ENCODE peak calls at places on chromosomes 5 and 9, in eight cellular contexts. L is DND-41, K is brain microvascular endothelial cell, M is GM23338, R is gastrocnemius medialis, C is thoracic aorta, V is HCT116, N is OCI-LY7. P is an unnamed sample. For H3K36me3, the result is how much of the 10 kb centered on the place peaks cover.

GRCh38 chr5:73234156-73234555 is 61.2 kb downstream of the TMEM174 start:
- DNase-seq in C (no peak), R (no peak), V (no peak), N (no peak), M (peak), K (no peak), L (no peak), P (peak)

GRCh38 chr9:135714242-135715055 is 12.5 kb downstream of the KCNT1 start:
- DNase-seq in L (no peak), R (no peak), K (no peak), M (peak), N (no peak), V (no peak), C (no peak), P (peak)

GRCh38 chr9:86764230-86765039 is 182.9 kb downstream of the GAS1 start:
- DNase-seq in R (no peak), K (no peak), C (no peak), L (no peak), N (no peak), V (no peak), M (no peak), P (no peak)

GRCh38 chr9:114906922-114907571 is 23.3 kb downstream of the TNFSF8 start:
- DNase-seq in L (peak), K (no peak), M (peak), R (no peak), V (peak), C (no peak), N (no peak), P (peak)

GRCh38 chr5:16891043-16891442 is 45.0 kb downstream of the MYO10 start:
- DNase-seq in N (no peak), M (no peak), L (no peak), V (no peak), C (no peak), K (no peak), R (no peak), P (no peak)

GRCh38 chr5:159933531-159934485 is 17.5 kb downstream of the ADRA1B start:
- DNase-seq in K (no peak), N (no peak), M (no peak), V (no peak), R (no peak), L (peak), C (no peak), P (peak)

GRCh38 chr5:59829389-59829788 is 64.1 kb downstream of the PDE4D start:
- DNase-seq in M (no peak), K (peak), R (no peak), V (no peak), L (no peak), C (no peak), N (no peak), P (no peak)

GRCh38 chr5:164230341-164230740 is 724.9 kb downstream of the MAT2B start:
- DNase-seq in C (no peak), R (no peak), M (no peak), N (no peak), V (no peak), K (no peak), L (no peak), P (no peak)

GRCh38 chr5:112475747-112476435 is 56.8 kb upstream of the EPB41L4A start:
- DNase-seq in L (no peak), N (no peak), C (no peak), K (no peak), M (no peak), R (no peak), V (no peak), P (no peak)

GRCh38 chr9:4739587-4740372 is 1.2 kb downstream of the AK3 start:
- DNase-seq in R (peak), V (no peak), L (no peak), M (peak), N (peak), C (no peak), K (no peak), P (peak)

GRCh38 chr5:126912607-126913006 is 117.8 kb downstream of the MARCHF3 start:
- DNase-seq in M (no peak), L (no peak), K (no peak), V (no peak), C (no peak), N (no peak), R (no peak), P (no peak)

GRCh38 chr9:133730994-133731715 is 7.0 kb downstream of the SARDH start:
- DNase-seq in R (no peak), V (no peak), N (no peak), C (no peak), M (no peak), L (no peak), K (no peak), P (no peak)

DNA sequence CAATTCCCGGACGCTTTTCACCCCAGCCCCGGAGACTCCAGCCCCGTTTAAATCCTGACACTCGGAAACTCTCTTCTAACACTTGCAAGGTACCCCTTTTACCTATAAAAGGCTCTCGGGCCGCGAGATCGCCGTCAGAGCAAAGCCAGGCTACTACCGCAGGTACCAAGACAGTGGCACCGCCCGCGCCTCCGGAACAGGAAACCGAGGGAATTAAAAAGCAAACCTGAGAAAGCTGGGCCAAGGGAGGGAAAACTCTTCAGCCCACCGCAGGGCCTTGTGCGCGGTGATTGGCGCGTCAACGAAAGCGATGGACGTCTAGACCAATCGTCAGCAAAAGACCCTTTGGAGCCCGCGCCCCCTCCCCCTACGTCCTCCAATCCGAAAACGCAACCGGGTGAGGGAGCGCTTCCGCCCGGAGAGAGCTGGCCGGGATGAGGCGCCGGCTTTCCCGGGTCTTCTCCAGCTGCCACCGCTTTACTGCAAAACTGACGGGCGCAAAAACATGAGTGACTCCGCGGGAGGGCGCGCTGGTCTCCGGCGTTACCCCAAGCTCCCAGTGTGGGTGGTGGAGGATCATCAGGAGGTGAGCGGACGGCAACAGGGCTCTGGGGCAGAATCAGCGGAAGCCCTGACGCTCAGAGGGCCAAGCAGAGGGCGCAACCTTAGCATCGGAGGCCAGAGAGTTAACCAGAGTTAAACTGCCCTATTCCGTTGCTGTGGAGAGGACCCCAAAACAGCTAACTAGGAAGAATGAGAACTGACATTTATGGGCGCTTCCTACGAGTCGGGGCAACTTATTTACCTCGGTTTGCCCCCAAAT is at the start of the genes C5orf22 and DROSHA:
- DNase-seq in N (peak), V (peak), K (peak), R (peak), M (peak), L (peak), C (peak), P (peak)
- H3K36me3 ChIP-seq in N (half or more), V (under half), K (under half), R (under half), M (under half), L (half or more), C (under half), P (half or more)

DNA sequence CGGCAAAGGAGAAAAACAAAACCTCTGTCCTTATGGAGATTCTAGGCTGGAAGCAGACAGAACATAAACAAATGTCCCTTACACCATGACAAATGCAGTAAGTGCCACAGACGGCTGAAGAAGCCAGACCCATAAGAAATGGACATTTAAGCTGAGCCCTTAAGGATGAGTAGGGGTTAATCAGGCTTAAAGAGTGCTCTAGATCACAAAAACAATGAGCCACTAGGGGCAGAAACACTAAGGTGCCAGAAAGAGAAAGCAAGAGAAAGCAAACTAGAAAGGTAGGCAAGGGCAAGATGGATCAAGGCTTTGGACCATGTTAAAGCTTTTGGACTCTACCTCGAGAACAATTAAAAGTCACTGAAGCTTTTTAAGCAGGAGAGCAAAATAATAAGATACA is 326.9 kb upstream of the WWC1 start:
- DNase-seq in M (peak), C (no peak), N (no peak), V (no peak), K (no peak), L (no peak), R (no peak), P (no peak)
- TF ChIP-seq CTCF in M (peak), C (no peak), N (no peak), V (peak), K (peak), L (no peak), R (no peak), P (peak)

GRCh38 chr5:1207555-1207954 is 6.2 kb downstream of the SLC6A19 start:
- DNase-seq in K (no peak), N (no peak), M (no peak), R (no peak), L (no peak), C (no peak), V (no peak), P (no peak)
- H3K4me3 ChIP-seq in K (no peak), N (no peak), M (no peak), R (no peak), L (no peak), C (no peak), V (no peak), P (no peak)

DNA sequence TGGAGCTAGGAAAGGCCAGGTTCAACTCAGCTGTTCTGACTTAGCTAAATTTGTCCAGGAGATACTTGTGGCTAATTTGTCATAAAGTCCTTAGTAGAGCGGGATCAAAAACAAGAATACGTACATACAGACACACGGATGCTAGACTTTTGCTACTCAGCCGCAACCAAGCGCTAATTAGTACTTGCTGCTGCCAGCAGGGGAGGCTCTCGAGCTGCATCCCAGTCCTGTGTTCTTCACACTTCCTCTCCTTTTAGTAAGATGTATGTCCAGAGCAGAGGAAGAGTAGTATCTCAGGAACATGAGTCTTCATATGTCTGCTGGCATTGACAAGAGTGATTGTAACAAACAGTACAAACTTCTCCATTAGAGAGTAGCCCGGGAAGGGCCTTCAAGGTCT is 58.3 kb downstream of the CYFIP2 start:
- DNase-seq in N (no peak), K (no peak), L (peak), M (peak), V (no peak), R (no peak), C (no peak), P (peak)
- H3K36me3 ChIP-seq in N (half or more), K (under half), L (half or more), M (under half), V (under half), R (under half), C (under half), P (under half)

GRCh38 chr9:127826253-127826913 is 23.7 kb downstream of the FPGS start:
- DNase-seq in K (no peak), N (no peak), R (no peak), C (no peak), V (no peak), M (no peak), L (no peak), P (peak)

GRCh38 chr9:127828262-127829031 is 25.8 kb downstream of the FPGS start:
- DNase-seq in V (peak), M (peak), L (no peak), K (peak), C (peak), N (no peak), R (peak), P (peak)

GRCh38 chr9:127829205-127829935 is 25.1 kb downstream of the ENG start:
- DNase-seq in M (no peak), L (no peak), R (no peak), V (no peak), C (no peak), N (no peak), K (no peak), P (peak)

GRCh38 chr9:127822108-127822507 is 19.4 kb downstream of the FPGS start:
- DNase-seq in K (no peak), V (no peak), C (no peak), R (no peak), L (no peak), N (no peak), M (no peak), P (no peak)

DNA sequence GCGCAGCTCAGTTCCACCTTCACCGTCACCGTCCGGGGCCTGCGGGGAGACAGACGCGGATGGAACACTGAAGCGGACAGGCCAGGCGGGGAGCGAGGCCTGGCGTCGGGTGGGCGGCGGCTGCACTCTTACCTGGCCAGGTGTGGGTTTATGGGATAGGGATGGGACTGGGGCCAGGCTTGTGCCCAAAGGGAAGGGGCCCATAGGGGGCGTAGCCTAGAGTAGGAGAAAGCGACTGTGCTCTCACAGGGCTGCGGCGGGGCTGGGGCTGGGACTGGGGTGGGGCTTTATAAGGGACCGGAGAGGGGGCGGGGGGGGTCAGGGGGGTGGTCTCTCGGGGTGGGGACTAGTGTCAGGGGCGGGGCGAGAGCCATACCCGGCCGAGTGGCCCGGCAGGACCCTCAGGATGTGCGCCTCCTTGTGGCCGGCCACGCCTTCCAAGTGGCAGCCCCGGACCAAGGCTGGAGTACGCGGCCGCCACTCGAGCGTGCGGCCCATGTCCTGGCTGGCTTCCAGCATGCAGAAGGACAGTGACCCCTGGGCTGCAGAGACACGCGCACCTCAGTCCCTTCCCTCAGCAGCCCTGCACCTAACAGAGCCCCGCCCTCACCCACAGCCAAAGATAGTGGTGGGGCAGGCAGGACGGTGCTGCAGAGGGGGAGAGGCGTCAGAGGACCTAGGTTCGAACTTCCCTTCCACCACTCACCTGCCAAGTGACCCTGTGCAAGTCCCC is 22.8 kb downstream of the FPGS start:
- DNase-seq in K (no peak), M (peak), N (peak), C (no peak), V (no peak), L (no peak), R (peak), P (peak)
- TF ChIP-seq CTCF in K (peak), M (peak), N (peak), C (peak), V (peak), L (peak), R (peak), P (peak)

GRCh38 chr9:127968717-127969383 is 11.9 kb downstream of the EEIG1 start:
- DNase-seq in C (no peak), N (no peak), R (peak), M (no peak), V (peak), K (peak), L (no peak), P (no peak)

GRCh38 chr9:127966416-127967150 is 14.2 kb downstream of the EEIG1 start:
- DNase-seq in C (no peak), R (no peak), V (no peak), M (no peak), K (no peak), N (peak), L (no peak), P (no peak)

GRCh38 chr9:127965953-127966352 is 14.8 kb downstream of the EEIG1 start:
- DNase-seq in L (no peak), M (no peak), K (no peak), V (no peak), R (no peak), C (no peak), N (no peak), P (no peak)

GRCh38 chr9:127967151-127967809 is 13.5 kb downstream of the EEIG1 start:
- DNase-seq in L (no peak), N (no peak), K (no peak), C (no peak), M (no peak), V (no peak), R (no peak), P (no peak)

GRCh38 chr9:127968046-127968445 is 12.7 kb downstream of the EEIG1 start:
- DNase-seq in L (no peak), N (no peak), K (no peak), M (no peak), V (peak), C (no peak), R (peak), P (no peak)
- H3K4me3 ChIP-seq in L (no peak), N (no peak), K (no peak), M (no peak), V (no peak), C (no peak), R (no peak), P (no peak)

P was measured in endodermal cell.